ENCODE peak calls at places on chromosomes 4 and X, in five cellular contexts. F is HFFc6, A is foreskin fibroblast, D is B cell, T is body of pancreas. Y is an unnamed sample.

GRCh38 chr4:175453456-175453855 is 358.6 kb downstream of the GPM6A start:
- DNase-seq in F (no peak), T (no peak), A (peak), D (no peak), Y (no peak)

GRCh38 chr4:143025111-143025704 is 159.5 kb upstream of the USP38 start:
- DNase-seq in A (peak), F (peak), D (no peak), T (peak), Y (no peak)

GRCh38 chr4:105970371-105970770 is 75.1 kb downstream of the NPNT start:
- DNase-seq in T (no peak), F (no peak), A (no peak), D (no peak), Y (no peak)

GRCh38 chr4:140609548-140610425 is 41.0 kb upstream of the UCP1 start:
- DNase-seq in D (no peak), F (peak), A (peak), T (peak), Y (peak)

GRCh38 chrX:73668779-73669178 is 105.8 kb downstream of the CHIC1 start:
- DNase-seq in T (no peak), F (no peak), D (no peak), A (no peak), Y (no peak)

GRCh38 chr4:166741709-166742108 is 492.6 kb downstream of the SPOCK3 start:
- DNase-seq in F (no peak), D (no peak), A (no peak), T (no peak), Y (no peak)

GRCh38 chr4:141759796-141760425 is 123.5 kb downstream of the IL15 start:
- DNase-seq in A (peak), T (no peak), F (no peak), D (no peak), Y (no peak)

GRCh38 chr4:16686195-16686594 is 212.2 kb downstream of the LDB2 start:
- DNase-seq in F (peak), D (no peak), A (peak), T (no peak), Y (no peak)

GRCh38 chrX:10173331-10173900 is 16.6 kb downstream of the CLCN4 start:
- DNase-seq in D (no peak), A (peak), F (no peak), T (peak), Y (no peak)

GRCh38 chrX:144637731-144638130 is 609.6 kb upstream of the SPANXN1 start:
- DNase-seq in T (no peak), F (no peak), A (no peak), D (no peak), Y (no peak)

GRCh38 chr4:182576609-182577289 is 333.5 kb downstream of the TENM3 start:
- DNase-seq in F (no peak), A (no peak), D (no peak), T (no peak), Y (no peak)

GRCh38 chrX:39729834-39730670 is 367.7 kb downstream of the BCOR start:
- DNase-seq in F (no peak), T (no peak), A (no peak), D (no peak), Y (no peak)

GRCh38 chr4:42313872-42314271 is 83.4 kb upstream of the SHISA3 start:
- DNase-seq in T (no peak), A (no peak), F (no peak), D (no peak), Y (no peak)

GRCh38 chr4:77073106-77073858 is 2.5 kb downstream of the CCNI start:
- DNase-seq in D (no peak), F (no peak), T (no peak), A (peak), Y (no peak)

GRCh38 chr4:11042760-11043159 is 358.2 kb upstream of the CLNK start:
- DNase-seq in A (no peak), T (no peak), F (no peak), D (no peak), Y (no peak)

GRCh38 chr4:173274744-173275143 is 59.4 kb downstream of the HMGB2 start:
- DNase-seq in A (no peak), T (no peak), F (no peak), D (no peak), Y (no peak)

GRCh38 chrX:118346258-118347094 is 570 bp downstream of the WDR44 start:
- DNase-seq in D (peak), F (peak), A (peak), T (peak), Y (peak)

GRCh38 chr4:63563288-63564014 is 845.8 kb downstream of the TECRL start:
- DNase-seq in A (no peak), F (no peak), D (no peak), T (no peak), Y (no peak)

GRCh38 chr4:94339779-94340178 is 2.9 kb downstream of the HPGDS start:
- DNase-seq in T (no peak), D (no peak), F (no peak), A (no peak), Y (no peak)

GRCh38 chrX:71298119-71298518 is 3.4 kb upstream of the ITGB1BP2 start:
- DNase-seq in T (no peak), D (no peak), A (no peak), F (no peak), Y (no peak)

GRCh38 chrX:81316163-81316562 is 114.3 kb downstream of the SH3BGRL start:
- DNase-seq in T (no peak), D (no peak), F (no peak), A (no peak), Y (no peak)

GRCh38 chr4:120830204-120830603 is 92.3 kb downstream of the PRDM5 start:
- DNase-seq in A (peak), T (peak), D (no peak), F (no peak), Y (no peak)

GRCh38 chr4:103076777-103077347 is 301 bp upstream of the SLC9B2 start:
- DNase-seq in F (no peak), D (no peak), A (no peak), T (no peak), Y (peak)

GRCh38 chrX:50154429-50154828 is 46.4 kb downstream of the AKAP4 start:
- DNase-seq in D (no peak), T (no peak), F (no peak), A (no peak), Y (no peak)

GRCh38 chr4:40040908-40041307 is 15.7 kb upstream of the N4BP2 start:
- DNase-seq in A (no peak), T (no peak), D (no peak), F (no peak), Y (no peak)

GRCh38 chrX:67652581-67652980 is 108.8 kb downstream of the AR start:
- DNase-seq in D (no peak), T (no peak), F (no peak), A (no peak), Y (no peak)

GRCh38 chr4:155007660-155008176 is 200.7 kb upstream of the NPY2R start:
- DNase-seq in F (no peak), D (no peak), T (no peak), A (peak), Y (no peak)

GRCh38 chrX:98362630-98363029 is 1478.9 kb downstream of the RPA4 start:
- DNase-seq in F (no peak), T (no peak), A (no peak), D (no peak), Y (no peak)

GRCh38 chr4:119035941-119036737 is 99.5 kb upstream of the MYOZ2 start:
- DNase-seq in T (no peak), D (no peak), F (peak), A (peak), Y (no peak)

GRCh38 chrX:148535639-148536038 is 35.2 kb downstream of the AFF2 start:
- DNase-seq in D (no peak), F (no peak), A (peak), T (no peak), Y (no peak)

GRCh38 chrX:148530464-148531077 is 30.2 kb downstream of the AFF2 start:
- DNase-seq in A (peak), D (no peak), F (no peak), T (peak), Y (no peak)
- TF ChIP-seq CTCF in A (peak), D (peak), F (peak), T (peak), Y (peak)

DNA sequence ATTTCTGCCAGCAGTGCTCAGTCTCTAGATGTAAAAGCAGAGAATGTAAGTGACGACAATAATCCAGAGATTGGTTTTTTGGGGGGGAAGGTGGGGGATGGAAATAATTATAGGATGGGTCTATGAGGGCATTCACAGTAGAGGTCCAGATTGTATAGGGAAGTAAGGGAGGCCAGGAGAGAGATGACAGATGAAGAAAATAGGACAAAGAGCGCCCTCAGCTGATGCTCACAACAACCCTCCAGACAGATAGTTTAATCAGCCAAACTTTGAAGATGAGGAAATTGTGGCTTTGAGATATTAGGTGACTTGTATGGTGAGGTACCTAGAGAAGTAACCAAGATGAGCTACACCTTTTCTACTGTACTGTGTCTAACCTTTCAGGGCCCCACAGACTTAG is 137.9 kb downstream of the MAGEB17 start:
- DNase-seq in A (no peak), F (no peak), T (no peak), D (no peak), Y (no peak)
- TF ChIP-seq CTCF in A (no peak), F (no peak), T (no peak), D (no peak), Y (no peak)

GRCh38 chr4:7815981-7816380 is 123.7 kb downstream of the AFAP1 start:
- DNase-seq in T (no peak), F (no peak), D (no peak), A (no peak), Y (no peak)

GRCh38 chr4:7813674-7814073 is 126.0 kb downstream of the AFAP1 start:
- DNase-seq in F (peak), T (peak), A (no peak), D (no peak), Y (no peak)

GRCh38 chr4:7814451-7814850 is 125.2 kb downstream of the AFAP1 start:
- DNase-seq in A (no peak), F (no peak), T (no peak), D (no peak), Y (no peak)

GRCh38 chr4:7816771-7817170 is 122.9 kb downstream of the AFAP1 start:
- DNase-seq in D (no peak), T (no peak), A (no peak), F (no peak), Y (no peak)

GRCh38 chr4:7815562-7815961 is 124.1 kb downstream of the AFAP1 start:
- DNase-seq in T (no peak), D (no peak), F (peak), A (peak), Y (no peak)
- TF ChIP-seq CTCF in T (no peak), D (no peak), F (no peak), A (no peak), Y (no peak)

GRCh38 chr4:99047710-99048109 is 40.9 kb downstream of the ADH5 start:
- DNase-seq in T (no peak), F (no peak), A (no peak), D (no peak), Y (no peak)
- TF ChIP-seq CTCF in T (no peak), F (peak), A (no peak), D (no peak), Y (no peak)

DNA sequence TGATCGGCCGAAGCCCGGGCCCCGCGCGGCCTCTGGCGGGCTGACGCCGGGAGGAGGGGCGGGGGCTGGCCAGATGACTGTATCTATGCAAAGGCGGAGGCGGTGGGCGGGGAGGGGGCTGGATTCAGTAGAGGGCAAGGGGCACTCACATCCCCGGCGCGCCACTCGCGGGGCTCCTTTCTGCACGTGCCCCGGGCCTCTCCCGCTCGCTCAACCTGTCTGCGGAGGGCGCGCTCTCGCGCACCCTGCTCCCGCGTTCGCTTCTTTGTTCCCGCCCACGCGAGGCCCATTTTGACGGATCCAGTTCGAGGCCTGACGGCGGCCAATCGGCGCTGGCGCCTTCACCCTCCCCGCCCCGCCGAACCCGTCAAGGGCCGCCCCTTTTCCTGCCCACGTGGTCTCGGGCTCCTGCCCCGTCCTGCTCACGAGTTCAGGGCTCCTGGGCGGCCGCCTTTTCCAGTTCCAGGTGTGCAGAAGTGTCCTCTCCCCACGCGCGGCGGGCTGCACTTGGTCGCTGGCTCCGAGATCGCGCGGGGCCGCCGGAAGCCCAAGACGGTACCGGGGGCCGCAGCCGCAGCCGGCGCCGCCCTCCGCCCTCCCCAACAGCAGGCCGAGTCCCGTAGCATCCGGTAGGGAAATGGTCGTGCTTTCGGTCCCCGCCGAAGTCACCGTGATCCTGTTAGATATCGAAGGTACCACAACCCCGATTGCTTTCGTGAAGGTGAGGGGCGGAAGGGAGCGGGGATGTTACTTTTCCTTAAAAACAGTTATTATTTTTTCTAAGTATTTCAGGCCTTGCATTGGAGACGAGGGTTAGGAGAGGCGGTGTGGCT is at the start of the genes ENOPH1 and HNRNPDL:
- DNase-seq in F (peak), D (peak), T (peak), A (peak), Y (peak)
- TF ChIP-seq CTCF in F (no peak), D (no peak), T (no peak), A (no peak), Y (no peak)

GRCh38 chrX:112931478-112931877 is 90.8 kb upstream of the AMOT start:
- DNase-seq in F (no peak), T (no peak), D (no peak), A (no peak), Y (no peak)

GRCh38 chrX:112935029-112935428 is 94.4 kb upstream of the AMOT start:
- DNase-seq in T (no peak), F (no peak), A (no peak), D (no peak), Y (no peak)

GRCh38 chrX:112931900-112932299 is 91.3 kb upstream of the AMOT start:
- DNase-seq in F (no peak), T (no peak), A (no peak), D (no peak), Y (no peak)
- TF ChIP-seq CTCF in F (no peak), T (no peak), A (no peak), D (no peak), Y (no peak)

GRCh38 chr4:129037093-129037492 is 56.2 kb downstream of the SCLT1 start:
- DNase-seq in T (peak), D (no peak), A (no peak), F (no peak), Y (no peak)
- TF ChIP-seq CTCF in T (no peak), D (no peak), A (no peak), F (no peak), Y (no peak)

GRCh38 chrX:46683023-46683422 is 75.9 kb downstream of the SLC9A7 start:
- DNase-seq in A (no peak), F (no peak), T (no peak), D (no peak), Y (no peak)
- TF ChIP-seq CTCF in A (no peak), F (peak), T (no peak), D (no peak), Y (no peak)

GRCh38 chr4:30264465-30264864 is 455.7 kb upstream of the PCDH7 start:
- DNase-seq in T (no peak), D (no peak), A (no peak), F (no peak), Y (no peak)

GRCh38 chr4:30268370-30268769 is 451.8 kb upstream of the PCDH7 start:
- DNase-seq in A (no peak), T (no peak), D (no peak), F (no peak), Y (no peak)

GRCh38 chr4:30269850-30270249 is 450.3 kb upstream of the PCDH7 start:
- DNase-seq in F (no peak), A (no peak), D (no peak), T (no peak), Y (no peak)
- TF ChIP-seq CTCF in F (peak), A (no peak), D (no peak), T (no peak), Y (no peak)

GRCh38 chrX:119539872-119540271 is 25.3 kb downstream of the STEEP1 start:
- DNase-seq in A (no peak), T (no peak), F (no peak), D (no peak), Y (no peak)
- TF ChIP-seq CTCF in A (no peak), T (no peak), F (peak), D (no peak), Y (no peak)